ENCODE peak calls at places on chromosomes 2 and 18, in seven cellular contexts. One of them, this sample, is unnamed.

GRCh38 chr2:240713928-240714746 is 22.5 kb downstream of the AQP12A start:
- DNase-seq in sigmoid colon: no peak
- DNase-seq in astrocyte: no peak
- DNase-seq in brain microvascular endothelial cell: no peak
- DNase-seq in MM.1S: no peak
- DNase-seq in A549: no peak
- DNase-seq in IMR-90: no peak
- DNase-seq in this sample: no peak

GRCh38 chr2:72780483-72780882 is 45.4 kb downstream of the EXOC6B start:
- DNase-seq in sigmoid colon: no peak
- DNase-seq in astrocyte: peak
- DNase-seq in brain microvascular endothelial cell: peak
- DNase-seq in MM.1S: no peak
- DNase-seq in A549: peak
- DNase-seq in IMR-90: peak
- DNase-seq in this sample: no peak

GRCh38 chr18:55334875-55335274 is 253.1 kb downstream of the TCF4 start:
- DNase-seq in sigmoid colon: peak
- DNase-seq in astrocyte: no peak
- DNase-seq in brain microvascular endothelial cell: no peak
- DNase-seq in MM.1S: no peak
- DNase-seq in A549: no peak
- DNase-seq in IMR-90: no peak
- DNase-seq in this sample: no peak

GRCh38 chr2:162297925-162298552 is 20.4 kb downstream of the IFIH1 start:
- DNase-seq in sigmoid colon: peak
- DNase-seq in astrocyte: peak
- DNase-seq in brain microvascular endothelial cell: peak
- DNase-seq in MM.1S: peak
- DNase-seq in A549: peak
- DNase-seq in IMR-90: peak
- DNase-seq in this sample: no peak

GRCh38 chr2:171763602-171764001 is 76.3 kb downstream of the DYNC1I2 start:
- DNase-seq in sigmoid colon: no peak
- DNase-seq in astrocyte: no peak
- DNase-seq in brain microvascular endothelial cell: peak
- DNase-seq in MM.1S: no peak
- DNase-seq in A549: no peak
- DNase-seq in IMR-90: no peak
- DNase-seq in this sample: no peak

GRCh38 chr2:179268277-179268935 is 3.8 kb upstream of the SESTD1 start:
- DNase-seq in sigmoid colon: peak
- DNase-seq in astrocyte: peak
- DNase-seq in brain microvascular endothelial cell: no peak
- DNase-seq in MM.1S: no peak
- DNase-seq in A549: peak
- DNase-seq in IMR-90: peak
- DNase-seq in this sample: no peak

GRCh38 chr2:7427293-7428060 is 510.3 kb downstream of the RNF144A start:
- DNase-seq in sigmoid colon: no peak
- DNase-seq in astrocyte: peak
- DNase-seq in brain microvascular endothelial cell: peak
- DNase-seq in MM.1S: peak
- DNase-seq in A549: peak
- DNase-seq in IMR-90: peak
- DNase-seq in this sample: peak

GRCh38 chr2:189927823-189928222 is 134.7 kb downstream of the MSTN start:
- DNase-seq in sigmoid colon: no peak
- DNase-seq in astrocyte: no peak
- DNase-seq in brain microvascular endothelial cell: no peak
- DNase-seq in MM.1S: no peak
- DNase-seq in A549: no peak
- DNase-seq in IMR-90: peak
- DNase-seq in this sample: no peak

GRCh38 chr2:212815453-212815852 is 276.9 kb upstream of the ERBB4 start:
- DNase-seq in sigmoid colon: no peak
- DNase-seq in astrocyte: peak
- DNase-seq in brain microvascular endothelial cell: no peak
- DNase-seq in MM.1S: no peak
- DNase-seq in A549: no peak
- DNase-seq in IMR-90: no peak
- DNase-seq in this sample: no peak
- H3K27ac ChIP-seq in sigmoid colon: no peak
- H3K27ac ChIP-seq in astrocyte: no peak
- H3K27ac ChIP-seq in brain microvascular endothelial cell: no peak
- H3K27ac ChIP-seq in MM.1S: no peak
- H3K27ac ChIP-seq in A549: no peak
- H3K27ac ChIP-seq in IMR-90: no peak
- H3K27ac ChIP-seq in this sample: no peak

GRCh38 chr18:26133652-26134051 is at the start of gene PSMA8:
- DNase-seq in sigmoid colon: no peak
- DNase-seq in astrocyte: no peak
- DNase-seq in brain microvascular endothelial cell: no peak
- DNase-seq in MM.1S: no peak
- DNase-seq in A549: no peak
- DNase-seq in IMR-90: no peak
- DNase-seq in this sample: no peak
- H3K27ac ChIP-seq in sigmoid colon: no peak
- H3K27ac ChIP-seq in astrocyte: no peak
- H3K27ac ChIP-seq in brain microvascular endothelial cell: no peak
- H3K27ac ChIP-seq in MM.1S: no peak
- H3K27ac ChIP-seq in A549: no peak
- H3K27ac ChIP-seq in IMR-90: no peak
- H3K27ac ChIP-seq in this sample: no peak

DNA sequence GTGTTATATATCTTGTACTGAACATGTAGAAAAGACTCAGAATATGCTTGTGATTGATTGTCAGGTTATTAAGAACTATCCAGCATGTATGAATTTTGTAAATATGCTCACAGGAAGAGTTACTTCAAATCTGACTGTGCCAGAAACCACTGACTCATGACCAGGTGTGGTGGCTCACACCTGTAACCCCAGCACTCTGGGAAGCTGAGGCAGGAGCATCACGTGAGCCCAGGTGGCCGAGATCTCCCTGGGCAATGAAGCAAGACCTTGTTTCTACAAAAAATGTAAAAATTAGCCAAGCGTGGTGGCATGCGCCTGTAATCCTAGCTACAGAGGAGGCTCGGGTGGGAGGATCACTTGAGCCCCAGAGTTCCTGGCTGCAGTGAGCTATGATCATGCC is 126.6 kb downstream of the COMMD1 start:
- DNase-seq in sigmoid colon: no peak
- DNase-seq in astrocyte: no peak
- DNase-seq in brain microvascular endothelial cell: no peak
- DNase-seq in MM.1S: no peak
- DNase-seq in A549: no peak
- DNase-seq in IMR-90: no peak
- DNase-seq in this sample: no peak
- H3K27ac ChIP-seq in sigmoid colon: no peak
- H3K27ac ChIP-seq in astrocyte: no peak
- H3K27ac ChIP-seq in brain microvascular endothelial cell: no peak
- H3K27ac ChIP-seq in MM.1S: no peak
- H3K27ac ChIP-seq in A549: no peak
- H3K27ac ChIP-seq in IMR-90: no peak
- H3K27ac ChIP-seq in this sample: no peak

GRCh38 chr2:28448738-28449100 is 47.1 kb upstream of the PLB1 start:
- DNase-seq in sigmoid colon: peak
- DNase-seq in astrocyte: no peak
- DNase-seq in brain microvascular endothelial cell: no peak
- DNase-seq in MM.1S: no peak
- DNase-seq in A549: no peak
- DNase-seq in IMR-90: no peak
- DNase-seq in this sample: no peak
- H3K27ac ChIP-seq in sigmoid colon: no peak
- H3K27ac ChIP-seq in astrocyte: peak
- H3K27ac ChIP-seq in brain microvascular endothelial cell: peak
- H3K27ac ChIP-seq in MM.1S: no peak
- H3K27ac ChIP-seq in A549: peak
- H3K27ac ChIP-seq in IMR-90: peak
- H3K27ac ChIP-seq in this sample: no peak

GRCh38 chr2:112257575-112257974 is 2.7 kb upstream of the ZC3H8 start:
- DNase-seq in sigmoid colon: no peak
- DNase-seq in astrocyte: peak
- DNase-seq in brain microvascular endothelial cell: peak
- DNase-seq in MM.1S: no peak
- DNase-seq in A549: peak
- DNase-seq in IMR-90: peak
- DNase-seq in this sample: no peak
- H3K27ac ChIP-seq in sigmoid colon: no peak
- H3K27ac ChIP-seq in astrocyte: no peak
- H3K27ac ChIP-seq in brain microvascular endothelial cell: no peak
- H3K27ac ChIP-seq in MM.1S: no peak
- H3K27ac ChIP-seq in A549: no peak
- H3K27ac ChIP-seq in IMR-90: no peak
- H3K27ac ChIP-seq in this sample: no peak

GRCh38 chr18:77096031-77096371 is 36.6 kb downstream of the MBP start:
- DNase-seq in sigmoid colon: no peak
- DNase-seq in astrocyte: no peak
- DNase-seq in brain microvascular endothelial cell: no peak
- DNase-seq in MM.1S: no peak
- DNase-seq in A549: no peak
- DNase-seq in IMR-90: no peak
- DNase-seq in this sample: no peak
- H3K27ac ChIP-seq in sigmoid colon: no peak
- H3K27ac ChIP-seq in astrocyte: no peak
- H3K27ac ChIP-seq in brain microvascular endothelial cell: no peak
- H3K27ac ChIP-seq in MM.1S: no peak
- H3K27ac ChIP-seq in A549: no peak
- H3K27ac ChIP-seq in IMR-90: no peak
- H3K27ac ChIP-seq in this sample: no peak

DNA sequence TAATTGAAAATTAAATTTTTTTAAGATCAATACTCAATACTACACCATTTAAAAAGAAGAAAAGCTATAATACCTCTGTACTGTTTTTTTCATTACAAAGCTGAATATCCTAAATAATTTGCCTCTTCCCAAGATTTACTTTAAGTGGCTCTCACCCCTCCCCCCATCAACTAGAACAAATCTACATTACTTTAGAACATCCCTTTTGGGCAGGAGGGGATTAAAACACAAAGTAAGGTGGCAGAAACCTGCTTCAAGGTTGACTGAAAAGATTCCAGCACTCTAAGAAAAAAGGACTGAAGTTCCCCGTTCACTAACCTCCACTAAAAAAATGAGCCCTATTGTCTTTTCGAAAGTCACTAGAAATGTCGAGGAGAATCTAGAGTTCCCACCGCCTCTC is 42.3 kb downstream of the SLC38A11 start:
- DNase-seq in sigmoid colon: no peak
- DNase-seq in astrocyte: no peak
- DNase-seq in brain microvascular endothelial cell: no peak
- DNase-seq in MM.1S: no peak
- DNase-seq in A549: no peak
- DNase-seq in IMR-90: no peak
- DNase-seq in this sample: no peak
- H3K27ac ChIP-seq in sigmoid colon: no peak
- H3K27ac ChIP-seq in astrocyte: no peak
- H3K27ac ChIP-seq in brain microvascular endothelial cell: no peak
- H3K27ac ChIP-seq in MM.1S: no peak
- H3K27ac ChIP-seq in A549: no peak
- H3K27ac ChIP-seq in IMR-90: no peak
- H3K27ac ChIP-seq in this sample: no peak

This sample was measured in Panc1.